ENCODE peak calls at places on chromosomes 16 and 17, in four cellular contexts. E is AG04450; C is CD8-positive, alpha-beta T cell; A is effector memory CD4-positive, alpha-beta T cell. H is an unnamed sample.

GRCh38 chr17:10226930-10227695 is 28.7 kb upstream of the GAS7 start:
- DNase-seq in A (peak), E (no peak), C (peak), H (peak)

GRCh38 chr17:8836821-8837426 is 30.6 kb downstream of the PIK3R6 start:
- DNase-seq in A (no peak), C (no peak), E (no peak), H (no peak)

GRCh38 chr17:67289174-67289876 is 44.3 kb upstream of the HELZ start:
- DNase-seq in E (peak), A (no peak), C (no peak), H (peak)

GRCh38 chr16:89197633-89198416 is 2.5 kb downstream of the SLC22A31 start:
- DNase-seq in E (no peak), A (no peak), C (no peak), H (no peak)

GRCh38 chr16:4693956-4694663 is 748 bp downstream of the NUDT16L1 start:
- DNase-seq in A (peak), C (peak), E (peak), H (no peak)

GRCh38 chr17:15882777-15883176 is 62.2 kb upstream of the ADORA2B start:
- DNase-seq in A (no peak), E (no peak), C (no peak), H (no peak)

GRCh38 chr16:75188832-75189477 is 18.0 kb downstream of the CTRB2 start:
- DNase-seq in C (no peak), A (no peak), E (no peak), H (no peak)

GRCh38 chr17:72092710-72093322 is 28.0 kb upstream of the SOX9 start:
- DNase-seq in E (no peak), C (no peak), A (no peak), H (no peak)

GRCh38 chr16:11679250-11679649 is 11.0 kb downstream of the SNN start:
- DNase-seq in C (no peak), E (no peak), A (no peak), H (no peak)

GRCh38 chr16:9680021-9680655 is 502.1 kb downstream of the GRIN2A start:
- DNase-seq in E (no peak), C (no peak), A (no peak), H (no peak)

GRCh38 chr17:40124279-40125141 is 2.7 kb downstream of the MSL1 start:
- DNase-seq in E (no peak), A (no peak), C (no peak), H (no peak)

GRCh38 chr16:86566601-86566965 is at the start of gene FOXC2:
- DNase-seq in A (peak), C (no peak), E (peak), H (no peak)

GRCh38 chr17:39963826-39964225 is 1.0 kb downstream of the GSDMA start:
- DNase-seq in C (peak), E (no peak), A (no peak), H (no peak)

GRCh38 chr16:78211200-78211599 is 111.7 kb downstream of the WWOX start:
- DNase-seq in C (no peak), A (no peak), E (no peak), H (no peak)
- H3K27ac ChIP-seq in C (no peak), A (no peak), E (no peak), H (no peak)

GRCh38 chr17:45130640-45131293 is 1.5 kb downstream of the PLCD3 start:
- DNase-seq in C (no peak), A (no peak), E (no peak), H (no peak)

GRCh38 chr17:45132302-45132568 is at the start of gene PLCD3:
- DNase-seq in C (no peak), E (no peak), A (peak), H (no peak)

GRCh38 chr17:45131294-45131615 is 1.1 kb downstream of the PLCD3 start:
- DNase-seq in A (no peak), C (no peak), E (no peak), H (no peak)

GRCh38 chr17:45132569-45133463 is 501 bp upstream of the PLCD3 start:
- DNase-seq in A (peak), C (peak), E (no peak), H (peak)

DNA sequence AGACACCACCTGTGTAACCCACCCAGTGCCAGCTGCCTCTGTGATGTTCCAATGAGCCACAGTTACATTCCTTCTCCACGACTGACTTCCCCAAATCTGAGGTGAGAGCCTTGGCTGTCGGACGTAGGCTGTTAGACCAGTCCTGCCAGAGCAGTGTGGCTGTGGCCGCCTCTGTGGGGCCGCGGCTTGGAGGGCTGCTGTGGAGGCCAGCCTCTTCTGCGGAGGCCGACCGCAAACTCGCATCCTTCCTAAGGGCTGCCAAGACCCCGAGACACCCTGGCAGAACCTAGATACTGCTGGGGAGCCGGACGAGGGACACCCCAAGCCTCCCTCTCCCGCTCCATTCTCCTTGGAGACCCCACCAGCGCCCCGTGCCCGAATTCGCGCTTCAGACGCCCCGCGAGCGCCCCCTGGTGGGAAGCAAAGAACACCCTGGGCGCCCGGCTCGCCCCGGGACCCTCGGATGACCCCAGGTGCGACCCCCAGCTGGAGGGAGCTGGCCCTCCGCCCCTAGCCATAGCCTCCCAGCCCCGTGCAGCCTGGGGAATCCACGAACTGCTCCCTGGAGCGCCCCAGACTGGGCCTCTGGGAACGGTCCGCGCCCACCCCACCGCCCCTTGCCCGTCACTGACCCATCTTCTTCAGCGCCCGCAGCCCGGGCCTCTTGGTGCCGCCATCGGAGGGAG is 556 bp downstream of the PLCD3 start:
- DNase-seq in E (no peak), A (peak), C (peak), H (no peak)
- H3K27ac ChIP-seq in E (no peak), A (peak), C (no peak), H (no peak)

GRCh38 chr16:2985457-2985856 is 5.2 kb upstream of the PKMYT1 start:
- DNase-seq in E (no peak), C (no peak), A (no peak), H (no peak)
- H3K27ac ChIP-seq in E (no peak), C (no peak), A (no peak), H (no peak)

GRCh38 chr16:23337836-23338550 is 35.9 kb downstream of the SCNN1B start:
- DNase-seq in E (no peak), C (no peak), A (no peak), H (no peak)
- H3K27ac ChIP-seq in E (no peak), C (no peak), A (no peak), H (no peak)

H was measured in caudate nucleus.